ENCODE peak calls at places on chromosomes 12 and 14, in six cellular contexts. M is NCI-H460, V is endodermal cell, L is BJ, K is Karpas-422, A is neural crest cell. R is an unnamed sample.

GRCh38 chr14:22303589-22304195 is 285.3 kb downstream of the DAD1 start:
- DNase-seq in M (no peak), V (no peak), L (no peak), K (peak), A (no peak), R (no peak)

GRCh38 chr14:100159107-100159864 is at the start of gene DEGS2:
- DNase-seq in M (no peak), V (peak), L (no peak), K (no peak), A (no peak), R (peak)

GRCh38 chr12:79737875-79738718 is 47.3 kb upstream of the PAWR start:
- DNase-seq in M (peak), V (peak), L (no peak), K (peak), A (peak), R (peak)

GRCh38 chr14:92501891-92502351 is 11.7 kb upstream of the RIN3 start:
- DNase-seq in M (no peak), V (peak), L (peak), K (no peak), A (no peak), R (no peak)

GRCh38 chr12:53736602-53737493 is 9.6 kb upstream of the CALCOCO1 start:
- DNase-seq in M (no peak), V (no peak), L (no peak), K (no peak), A (no peak), R (no peak)

GRCh38 chr14:57816568-57817284 is 49.2 kb downstream of the SLC35F4 start:
- DNase-seq in M (no peak), V (no peak), L (no peak), K (no peak), A (no peak), R (no peak)

GRCh38 chr14:92325835-92326234 is 2.9 kb downstream of the SLC24A4 start:
- DNase-seq in M (no peak), V (peak), L (no peak), K (peak), A (no peak), R (no peak)

GRCh38 chr12:111318450-111318849 is 50.4 kb downstream of the PHETA1 start:
- DNase-seq in M (no peak), V (no peak), L (no peak), K (no peak), A (no peak), R (no peak)

GRCh38 chr12:101951002-101951670 is 73.8 kb downstream of the DRAM1 start:
- DNase-seq in M (no peak), V (no peak), L (no peak), K (no peak), A (no peak), R (no peak)

GRCh38 chr12:109246221-109246620 is 62.9 kb downstream of the FOXN4 start:
- DNase-seq in M (no peak), V (no peak), L (no peak), K (no peak), A (no peak), R (no peak)

GRCh38 chr14:79278798-79279644 is 932.3 kb downstream of the DIO2 start:
- DNase-seq in M (peak), V (peak), L (peak), K (no peak), A (peak), R (peak)

GRCh38 chr12:10153271-10154144 is 18.4 kb downstream of the OLR1 start:
- DNase-seq in M (peak), V (peak), L (no peak), K (peak), A (peak), R (peak)

GRCh38 chr12:68358532-68359485 is 26.6 kb upstream of the MDM1 start:
- DNase-seq in M (peak), V (peak), L (peak), K (peak), A (peak), R (peak)

GRCh38 chr12:120397827-120398563 is 29.0 kb upstream of the MSI1 start:
- DNase-seq in M (no peak), V (peak), L (no peak), K (no peak), A (peak), R (no peak)

GRCh38 chr14:101289230-101289690 is 272.0 kb upstream of the DIO3 start:
- DNase-seq in M (no peak), V (no peak), L (no peak), K (no peak), A (no peak), R (no peak)

GRCh38 chr14:104436741-104437701 is 142.5 kb upstream of the C14orf180 start:
- DNase-seq in M (no peak), V (peak), L (no peak), K (no peak), A (no peak), R (no peak)

GRCh38 chr12:34391771-34392581 is 369.7 kb downstream of the ALG10 start:
- DNase-seq in M (no peak), V (peak), L (no peak), K (no peak), A (no peak), R (no peak)

GRCh38 chr12:43206396-43206795 is 345.6 kb downstream of the ADAMTS20 start:
- DNase-seq in M (no peak), V (no peak), L (no peak), K (no peak), A (no peak), R (no peak)

GRCh38 chr14:38339704-38340103 is 83.8 kb upstream of the CLEC14A start:
- DNase-seq in M (no peak), V (no peak), L (peak), K (no peak), A (no peak), R (no peak)

GRCh38 chr12:52454411-52455201 is 2.7 kb upstream of the KRT6B start:
- DNase-seq in M (no peak), V (no peak), L (no peak), K (no peak), A (no peak), R (no peak)

GRCh38 chr12:104615048-104615561 is 158.4 kb downstream of the CHST11 start:
- DNase-seq in M (no peak), V (no peak), L (no peak), K (no peak), A (no peak), R (no peak)

GRCh38 chr12:40942326-40942725 is 245.8 kb upstream of the PDZRN4 start:
- DNase-seq in M (no peak), V (no peak), L (no peak), K (no peak), A (no peak), R (no peak)

GRCh38 chr12:1473418-1473817 is 121.0 kb downstream of the FBXL14 start:
- DNase-seq in M (no peak), V (peak), L (no peak), K (no peak), A (no peak), R (peak)

GRCh38 chr12:52900166-52900895 is 4.5 kb downstream of the KRT8 start:
- DNase-seq in M (no peak), V (no peak), L (no peak), K (no peak), A (no peak), R (no peak)

GRCh38 chr14:37129047-37129446 is 43.4 kb downstream of the SLC25A21 start:
- DNase-seq in M (no peak), V (no peak), L (no peak), K (no peak), A (no peak), R (no peak)